ENCODE peak calls at places on chromosomes 6 and 20, in four cellular contexts. V, R, G and J are unnamed samples.
A peak's percentile ranks its signal among the peaks of the same experiment; 100 is the strongest.

GRCh38 chr6:112193535-112194051 is 60.8 kb downstream of the LAMA4 start:
- DNase-seq in V (no peak), R (no peak), G (no peak), J (no peak)

GRCh38 chr20:6765469-6766058 is 1.9 kb upstream of the BMP2 start:
- DNase-seq in V (peak; percentile 21), R (peak; percentile 61), G (no peak), J (peak; percentile 13)

GRCh38 chr6:149696904-149697303 is 21.0 kb downstream of the LATS1 start:
- DNase-seq in V (no peak), R (peak; percentile 52), G (no peak), J (no peak)

GRCh38 chr6:112802154-112802553 is 455.0 kb downstream of the RFPL4B start:
- DNase-seq in V (no peak), R (peak; percentile 96), G (no peak), J (no peak)

GRCh38 chr6:11700118-11700718 is 78.4 kb downstream of the ADTRP start:
- DNase-seq in V (peak; percentile 32), R (peak; percentile 73), G (no peak), J (no peak)

GRCh38 chr6:169326067-169326799 is 72.6 kb upstream of the THBS2 start:
- DNase-seq in V (peak; percentile 48), R (peak; percentile 52), G (no peak), J (no peak)

GRCh38 chr6:13851803-13852202 is 37.4 kb upstream of the MCUR1 start:
- DNase-seq in V (no peak), R (no peak), G (no peak), J (no peak)

GRCh38 chr6:110329348-110329728 is 28.8 kb downstream of the METTL24 start:
- DNase-seq in V (no peak), R (peak; percentile 1), G (no peak), J (no peak)

GRCh38 chr6:71126506-71126905 is 162.1 kb upstream of the OGFRL1 start:
- DNase-seq in V (no peak), R (no peak), G (no peak), J (no peak)

GRCh38 chr6:150753404-150754184 is 111.9 kb upstream of the MTHFD1L start:
- DNase-seq in V (peak; percentile 76), R (no peak), G (no peak), J (no peak)

GRCh38 chr6:123509112-123509511 is 127.6 kb downstream of the TRDN start:
- DNase-seq in V (no peak), R (no peak), G (no peak), J (no peak)

GRCh38 chr6:136890194-136890558 is 31.9 kb upstream of the SLC35D3 start:
- DNase-seq in V (no peak), R (no peak), G (no peak), J (no peak)

GRCh38 chr6:143802833-143803565 is 40.1 kb upstream of the LTV1 start:
- DNase-seq in V (no peak), R (peak; percentile 73), G (no peak), J (no peak)

GRCh38 chr6:42239333-42239732 is 21.7 kb upstream of the MRPS10 start:
- DNase-seq in V (no peak), R (no peak), G (no peak), J (no peak)

GRCh38 chr6:43809417-43810305 is 39.6 kb downstream of the VEGFA start:
- DNase-seq in V (no peak), R (peak; percentile 97), G (no peak), J (no peak)

GRCh38 chr20:46811328-46812084 is 83.1 kb upstream of the EYA2 start:
- DNase-seq in V (no peak), R (no peak), G (no peak), J (no peak)

GRCh38 chr6:54910326-54910952 is 63.9 kb downstream of the FAM83B start:
- DNase-seq in V (no peak), R (peak; percentile 8), G (no peak), J (no peak)

GRCh38 chr6:36914227-36914794 is 28.6 kb downstream of the C6orf89 start:
- DNase-seq in V (no peak), R (peak; percentile 56), G (no peak), J (no peak)

GRCh38 chr20:36467076-36467999 is 74.0 kb upstream of the MYL9 start:
- DNase-seq in V (no peak), R (no peak), G (peak; percentile 13), J (no peak)

GRCh38 chr20:63278661-63279060 is 6.0 kb downstream of the ARFGAP1 start:
- DNase-seq in V (no peak), R (no peak), G (no peak), J (no peak)

GRCh38 chr20:37295595-37295994 is 6.1 kb downstream of the MANBAL start:
- DNase-seq in V (no peak), R (no peak), G (no peak), J (no peak)

GRCh38 chr6:167787896-167788530 is 38.7 kb upstream of the AFDN start:
- DNase-seq in V (no peak), R (no peak), G (no peak), J (no peak)

GRCh38 chr6:25963426-25964123 is 973 bp downstream of the TRIM38 start:
- DNase-seq in V (no peak), R (peak; percentile 16), G (no peak), J (no peak)

GRCh38 chr6:81547149-81547548 is 205.3 kb downstream of the TENT5A start:
- DNase-seq in V (no peak), R (no peak), G (no peak), J (no peak)

GRCh38 chr20:44134897-44135810 is 51.8 kb downstream of the JPH2 start:
- DNase-seq in V (no peak), R (no peak), G (no peak), J (no peak)

GRCh38 chr6:133132092-133132491 is 109.1 kb upstream of the EYA4 start:
- DNase-seq in V (peak; percentile 40), R (peak; percentile 40), G (no peak), J (no peak)

GRCh38 chr6:156779206-156780116 is 2.3 kb downstream of the ARID1B start:
- DNase-seq in V (peak; percentile 32), R (no peak), G (peak; percentile 37), J (peak; percentile 70)

GRCh38 chr6:90368601-90369000 is 72.0 kb upstream of the BACH2 start:
- DNase-seq in V (no peak), R (peak; percentile 79), G (no peak), J (no peak)

GRCh38 chr6:112018619-112019416 is 35.1 kb upstream of the CCN6 start:
- DNase-seq in V (peak; percentile 55), R (no peak), G (no peak), J (no peak)

GRCh38 chr6:17417817-17418216 is 24.4 kb downstream of the CAP2 start:
- DNase-seq in V (no peak), R (peak; percentile 91), G (no peak), J (no peak)

GRCh38 chr6:46465294-46466165 is 25.7 kb downstream of the RCAN2 start:
- DNase-seq in V (no peak), R (peak; percentile 22), G (no peak), J (no peak)

GRCh38 chr6:56663344-56663743 is 20.7 kb upstream of the DST start:
- DNase-seq in V (no peak), R (no peak), G (no peak), J (no peak)